ENCODE peak calls at places on chromosomes 11 and 22, in nine cellular contexts. L, Q, V, E, R, B, M, A and K are unnamed samples.

GRCh38 chr11:109648804-109649203 is 226.8 kb downstream of the C11orf87 start:
- DNase-seq in L (no peak), Q (no peak), V (no peak), E (no peak), R (no peak), B (no peak), M (no peak), A (no peak), K (no peak)

GRCh38 chr22:42061041-42061440 is 9.6 kb downstream of the NAGA start:
- DNase-seq in L (no peak), Q (no peak), V (no peak), E (no peak), R (no peak), B (no peak), M (peak), A (no peak), K (no peak)

GRCh38 chr11:18012314-18012905 is 437 bp downstream of the SERGEF start:
- DNase-seq in L (peak), Q (peak), V (no peak), E (peak), R (peak), B (peak), M (peak), A (peak), K (peak)

GRCh38 chr11:127106142-127106541 is 105.6 kb upstream of the KIRREL3 start:
- DNase-seq in L (peak), Q (peak), V (no peak), E (no peak), R (peak), B (no peak), M (no peak), A (no peak), K (no peak)

GRCh38 chr11:6608011-6608410 is 4.0 kb downstream of the TAF10 start:
- DNase-seq in L (no peak), Q (no peak), V (no peak), E (peak), R (no peak), B (no peak), M (peak), A (no peak), K (no peak)

GRCh38 chr11:79189604-79190003 is 251.2 kb downstream of the TENM4 start:
- DNase-seq in L (no peak), Q (no peak), V (peak), E (no peak), R (peak), B (no peak), M (no peak), A (no peak), K (no peak)

GRCh38 chr11:65107751-65108468 is 3.8 kb upstream of the TM7SF2 start:
- DNase-seq in L (no peak), Q (no peak), V (no peak), E (no peak), R (no peak), B (no peak), M (no peak), A (no peak), K (no peak)

GRCh38 chr11:117823294-117823940 is 1.1 kb downstream of the FXYD2 start:
- DNase-seq in L (no peak), Q (no peak), V (peak), E (peak), R (peak), B (peak), M (no peak), A (no peak), K (peak)

GRCh38 chr11:71240865-71241691 is 11.3 kb downstream of the SHANK2 start:
- DNase-seq in L (peak), Q (peak), V (no peak), E (peak), R (peak), B (peak), M (no peak), A (no peak), K (peak)

GRCh38 chr22:36194971-36195370 is 6.6 kb downstream of the APOL4 start:
- DNase-seq in L (peak), Q (peak), V (no peak), E (peak), R (peak), B (peak), M (peak), A (no peak), K (peak)

GRCh38 chr11:47765086-47765485 is 2.1 kb downstream of the FNBP4 start:
- DNase-seq in L (peak), Q (no peak), V (no peak), E (no peak), R (no peak), B (no peak), M (no peak), A (no peak), K (peak)

GRCh38 chr22:44211256-44211945 is 30.7 kb downstream of the PARVG start:
- DNase-seq in L (peak), Q (no peak), V (no peak), E (no peak), R (no peak), B (peak), M (no peak), A (no peak), K (no peak)

GRCh38 chr11:28153586-28153985 is 45.4 kb downstream of the METTL15 start:
- DNase-seq in L (peak), Q (no peak), V (no peak), E (no peak), R (no peak), B (no peak), M (no peak), A (no peak), K (no peak)

DNA sequence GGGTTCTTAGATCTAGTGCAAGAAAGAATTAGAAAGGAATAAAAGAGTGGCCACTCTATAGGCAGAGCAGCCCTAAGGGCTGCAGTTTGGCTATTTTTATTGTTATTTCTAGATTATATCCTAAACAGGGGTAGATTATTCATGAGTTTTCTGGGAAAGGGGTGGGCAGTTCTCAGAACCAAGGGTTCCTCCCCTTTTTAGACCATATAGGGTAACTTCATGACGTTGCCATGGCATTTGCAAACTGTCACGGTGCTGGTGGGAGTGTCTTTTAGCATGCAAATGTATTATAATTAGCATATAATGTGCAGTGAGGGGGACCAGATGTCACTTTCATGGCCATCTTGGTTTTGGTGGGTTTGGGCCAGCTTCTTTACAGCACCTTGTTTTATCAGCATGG is 44.6 kb downstream of the METTL15 start:
- DNase-seq in L (no peak), Q (no peak), V (no peak), E (no peak), R (no peak), B (no peak), M (no peak), A (no peak), K (no peak)
- TF ChIP-seq CTCF in L (no peak), Q (no peak), V (no peak), E (no peak), R (no peak), B (no peak), M (no peak), A (no peak), K (no peak)

GRCh38 chr11:43580735-43581369 is 99.7 kb upstream of the HSD17B12 start:
- DNase-seq in L (no peak), Q (no peak), V (no peak), E (no peak), R (no peak), B (no peak), M (no peak), A (peak), K (no peak)
- H3K4me3 ChIP-seq in L (peak), Q (no peak), V (no peak), E (no peak), R (no peak), B (no peak), M (no peak), A (peak), K (no peak)

DNA sequence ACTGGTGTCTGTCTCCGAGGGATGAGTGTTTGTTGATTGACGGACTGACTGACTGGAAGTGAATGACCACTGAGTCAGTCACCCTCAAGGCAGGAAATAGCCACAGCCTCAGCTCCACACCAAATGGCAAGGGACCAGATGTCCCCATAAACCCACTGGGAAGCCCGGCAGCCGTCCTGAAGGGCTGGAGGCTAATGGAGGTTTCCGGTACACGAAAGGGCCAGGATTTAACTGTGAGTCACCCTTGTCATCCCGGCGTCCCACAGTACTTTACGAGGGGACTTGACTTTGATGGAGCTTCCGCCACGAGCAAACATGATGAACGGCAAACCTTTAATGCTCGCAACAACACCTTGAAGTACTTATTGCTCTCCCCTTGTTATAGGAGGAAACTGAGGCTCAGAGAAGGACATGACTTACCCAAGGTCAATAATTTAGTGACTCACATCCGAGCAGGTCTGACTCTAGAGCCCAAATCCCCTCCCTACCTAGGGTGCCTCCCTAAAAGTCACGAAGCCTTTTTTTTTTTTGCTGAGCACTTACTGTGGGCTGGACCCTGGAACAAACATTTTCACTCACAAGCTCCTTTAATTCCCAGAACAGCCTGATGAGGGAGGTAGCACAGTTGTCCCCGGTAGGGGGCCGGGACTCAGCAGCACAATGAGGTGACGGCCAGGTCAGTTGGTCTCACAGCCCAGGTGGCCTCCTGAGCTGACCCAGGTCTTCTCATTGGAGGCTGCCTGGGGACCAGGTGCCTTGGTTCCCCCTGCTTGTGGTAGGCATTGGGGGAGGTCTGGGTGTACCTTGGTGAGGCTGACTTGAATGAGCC is 25.2 kb upstream of the GCAT start:
- DNase-seq in L (peak), Q (no peak), V (no peak), E (no peak), R (no peak), B (no peak), M (peak), A (peak), K (no peak)
- TF ChIP-seq CTCF in L (peak), Q (no peak), V (no peak), E (no peak), R (no peak), B (no peak), M (no peak), A (peak), K (no peak)

GRCh38 chr11:20127671-20128527 is 32.4 kb downstream of the DBX1 start:
- DNase-seq in L (peak), Q (peak), V (peak), E (peak), R (peak), B (peak), M (peak), A (peak), K (peak)
- H3K4me3 ChIP-seq in L (no peak), Q (no peak), V (no peak), E (no peak), R (no peak), B (no peak), M (no peak), A (no peak), K (no peak)

GRCh38 chr11:50174189-50174588 is 141.5 kb downstream of the OR4C45 start:
- DNase-seq in L (peak), Q (no peak), V (no peak), E (no peak), R (no peak), B (no peak), M (no peak), A (no peak), K (no peak)
- TF ChIP-seq CTCF in L (no peak), Q (no peak), V (no peak), E (peak), R (no peak), B (no peak), M (no peak), A (no peak), K (no peak)

GRCh38 chr11:119092880-119093665 is 8.4 kb downstream of the HMBS start:
- DNase-seq in L (peak), Q (no peak), V (no peak), E (peak), R (peak), B (no peak), M (no peak), A (no peak), K (no peak)
- H3K4me3 ChIP-seq in L (peak), Q (peak), V (no peak), E (no peak), R (no peak), B (no peak), M (peak), A (peak), K (peak)

GRCh38 chr22:25817092-25817943 is 75.3 kb downstream of the MYO18B start:
- DNase-seq in L (no peak), Q (no peak), V (no peak), E (no peak), R (no peak), B (no peak), M (no peak), A (no peak), K (no peak)

GRCh38 chr22:25816522-25817059 is 74.6 kb downstream of the MYO18B start:
- DNase-seq in L (no peak), Q (no peak), V (no peak), E (no peak), R (no peak), B (no peak), M (no peak), A (peak), K (no peak)

GRCh38 chr22:25815561-25815960 is 73.6 kb downstream of the MYO18B start:
- DNase-seq in L (no peak), Q (no peak), V (no peak), E (no peak), R (no peak), B (no peak), M (no peak), A (no peak), K (no peak)

GRCh38 chr22:25822344-25822743 is 80.4 kb downstream of the MYO18B start:
- DNase-seq in L (no peak), Q (no peak), V (no peak), E (no peak), R (no peak), B (no peak), M (no peak), A (no peak), K (no peak)

GRCh38 chr22:25818541-25818940 is 76.6 kb downstream of the MYO18B start:
- DNase-seq in L (no peak), Q (no peak), V (no peak), E (no peak), R (no peak), B (no peak), M (no peak), A (no peak), K (no peak)
- TF ChIP-seq CTCF in L (no peak), Q (no peak), V (no peak), E (no peak), R (no peak), B (no peak), M (no peak), A (no peak), K (no peak)